ENCODE peak calls at places on chromosome 7, in nine cellular contexts. C is HEK293T, W is RPMI8226, Q is ELR, T is choroid plexus epithelial cell, Y is upper lobe of right lung, Z is NCI-H524 treated with DMSO at 0.1 percent for 48 hours, X is NCI-H1694 treated with DMSO at 0.1 percent for 48 hours, E is endothelial cell of umbilical vein. H is an unnamed sample.

GRCh38 chr7:150845471-150845870 is 6.8 kb upstream of the AOC1 start:
- DNase-seq in C (no peak), W (no peak), Q (no peak), T (no peak), Y (no peak), Z (no peak), X (no peak), E (no peak), H (no peak)

GRCh38 chr7:32586291-32587221 is 91.3 kb downstream of the AVL9 start:
- DNase-seq in C (no peak), W (no peak), Q (peak; percentile 84), T (peak; percentile 99), Y (no peak), Z (no peak), X (no peak), E (peak; percentile 88), H (no peak)

GRCh38 chr7:151459726-151460473 is 20.0 kb upstream of the CRYGN start:
- DNase-seq in C (peak; percentile 77), W (no peak), Q (peak; percentile 85), T (peak; percentile 92), Y (peak; percentile 81), Z (peak; percentile 25), X (peak; percentile 33), E (peak; percentile 86), H (peak; percentile 68)

GRCh38 chr7:152354061-152354460 is 81.7 kb downstream of the KMT2C start:
- DNase-seq in C (no peak), W (no peak), Q (peak; percentile 37), T (peak; percentile 71), Y (no peak), Z (no peak), X (no peak), E (no peak), H (no peak)

GRCh38 chr7:55307123-55307916 is 57.8 kb upstream of the LANCL2 start:
- DNase-seq in C (no peak), W (no peak), Q (peak; percentile 11), T (peak; percentile 36), Y (no peak), Z (no peak), X (no peak), E (no peak), H (no peak)

GRCh38 chr7:1397491-1398327 is 61.6 kb downstream of the MICALL2 start:
- DNase-seq in C (no peak), W (no peak), Q (peak; percentile 79), T (peak; percentile 30), Y (no peak), Z (no peak), X (no peak), E (no peak), H (no peak)

GRCh38 chr7:26948617-26949118 is 84.3 kb upstream of the SKAP2 start:
- DNase-seq in C (no peak), W (no peak), Q (no peak), T (no peak), Y (no peak), Z (no peak), X (no peak), E (no peak), H (peak; percentile 91)

GRCh38 chr7:150993511-150993910 is 2.7 kb downstream of the NOS3 start:
- DNase-seq in C (no peak), W (no peak), Q (no peak), T (no peak), Y (no peak), Z (no peak), X (no peak), E (peak; percentile 88), H (no peak)

GRCh38 chr7:29878081-29878688 is 71.9 kb downstream of the WIPF3 start:
- DNase-seq in C (no peak), W (peak; percentile 68), Q (peak; percentile 70), T (peak; percentile 74), Y (no peak), Z (no peak), X (peak; percentile 52), E (peak; percentile 74), H (peak; percentile 33)

GRCh38 chr7:54846272-54846671 is 87.3 kb upstream of the SEC61G start:
- DNase-seq in C (no peak), W (no peak), Q (peak; percentile 10), T (peak; percentile 31), Y (no peak), Z (no peak), X (no peak), E (no peak), H (peak; percentile 30)

GRCh38 chr7:151087247-151088018 is 1.2 kb downstream of the AGAP3 start:
- DNase-seq in C (peak; percentile 60), W (peak; percentile 82), Q (peak; percentile 66), T (peak; percentile 50), Y (peak; percentile 87), Z (peak; percentile 46), X (peak; percentile 50), E (peak; percentile 44), H (peak; percentile 59)

GRCh38 chr7:40948239-40948638 is 754.7 kb downstream of the INHBA start:
- DNase-seq in C (no peak), W (no peak), Q (no peak), T (no peak), Y (no peak), Z (no peak), X (no peak), E (no peak), H (no peak)

GRCh38 chr7:44218418-44219201 is 17.8 kb downstream of the YKT6 start:
- DNase-seq in C (no peak), W (no peak), Q (no peak), T (no peak), Y (peak; percentile 49), Z (peak; percentile 1), X (no peak), E (no peak), H (no peak)

GRCh38 chr7:155663942-155664341 is 19.5 kb downstream of the RBM33 start:
- DNase-seq in C (no peak), W (no peak), Q (no peak), T (no peak), Y (no peak), Z (no peak), X (no peak), E (no peak), H (no peak)